ENCODE peak calls at places on chromosomes 16 and 17, in four cellular contexts. H, G, Z and L are unnamed samples. For H3K4me1, the result is how much of the 10 kb centered on the place peaks cover.

GRCh38 chr17:44363613-44364159 is at the start of gene FAM171A2:
- DNase-seq in G (peak), Z (no peak), H (no peak), L (peak)

GRCh38 chr17:64765191-64765889 is 103.2 kb upstream of the SMURF2 start:
- DNase-seq in Z (no peak), G (peak), H (no peak), L (no peak)

GRCh38 chr16:4664538-4665418 is 28.6 kb upstream of the NUDT16L1 start:
- DNase-seq in H (no peak), G (no peak), Z (peak), L (no peak)

GRCh38 chr17:72590382-72590781 is 469.6 kb downstream of the SOX9 start:
- DNase-seq in G (no peak), Z (peak), H (no peak), L (no peak)

GRCh38 chr16:10878644-10879498 is 1.9 kb downstream of the CIITA start:
- DNase-seq in Z (no peak), G (no peak), H (no peak), L (peak)

GRCh38 chr17:80169784-80170500 is at the start of gene CARD14:
- DNase-seq in H (no peak), G (no peak), Z (no peak), L (no peak)

GRCh38 chr17:34572483-34572882 is 6.9 kb upstream of the TMEM132E start:
- DNase-seq in G (no peak), Z (no peak), H (no peak), L (no peak)

GRCh38 chr17:38341035-38341721 is 2.6 kb downstream of the GPR179 start:
- DNase-seq in H (no peak), G (no peak), Z (peak), L (peak)

GRCh38 chr17:48484256-48484655 is 46.6 kb downstream of the HOXB1 start:
- DNase-seq in H (no peak), G (no peak), Z (no peak), L (no peak)

GRCh38 chr17:19705771-19706770 is 10.3 kb downstream of the SLC47A2 start:
- DNase-seq in H (no peak), Z (peak), G (no peak), L (no peak)

GRCh38 chr16:86355538-86355937 is 154.8 kb upstream of the FOXF1 start:
- DNase-seq in H (no peak), Z (no peak), G (no peak), L (no peak)

DNA sequence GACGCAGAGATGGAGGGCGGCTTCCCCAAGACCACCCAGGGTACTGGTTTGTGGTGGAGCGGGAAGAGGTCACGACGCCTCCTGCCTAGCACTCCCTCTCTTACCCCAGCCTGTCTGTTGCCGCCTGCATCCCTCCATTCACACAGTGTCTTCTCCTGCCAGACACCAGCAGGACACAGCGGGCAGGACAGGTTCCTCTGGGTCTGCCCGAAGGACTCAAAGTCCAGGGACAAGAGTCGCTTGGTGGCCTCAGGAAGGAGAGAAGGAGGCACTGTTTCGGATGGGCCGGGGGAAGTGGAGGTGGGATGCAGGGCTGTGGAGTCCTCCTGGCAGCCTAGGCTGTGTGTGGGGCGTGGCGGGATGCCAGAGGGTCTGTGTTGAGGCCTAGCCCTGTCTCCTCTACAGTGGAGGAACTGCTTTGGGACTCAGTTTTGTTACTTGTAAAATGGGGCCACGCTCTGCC is 19.6 kb upstream of the TNS4 start:
- DNase-seq in G (no peak), Z (no peak), H (no peak), L (no peak)
- H3K4me1 ChIP-seq in G (under half), Z (half or more), H (under half), L (under half)

GRCh38 chr17:50832267-50833227 is 2.8 kb upstream of the WFIKKN2 start:
- DNase-seq in H (no peak), G (no peak), Z (no peak), L (no peak)
- TF ChIP-seq CREB1 in H (no peak), G (no peak), Z (no peak), L (no peak)

GRCh38 chr17:31448467-31449077 is 57.1 kb downstream of the RAB11FIP4 start:
- DNase-seq in G (no peak), H (no peak), Z (no peak), L (no peak)
- TF ChIP-seq JUNB in G (no peak), H (no peak), Z (no peak), L (no peak)

GRCh38 chr17:17109231-17109630 is 67.0 kb downstream of the MPRIP start:
- DNase-seq in Z (no peak), H (no peak), G (no peak), L (no peak)

GRCh38 chr17:17108681-17109049 is 66.4 kb downstream of the MPRIP start:
- DNase-seq in Z (no peak), H (no peak), G (no peak), L (peak)

GRCh38 chr17:17109896-17110295 is 67.6 kb downstream of the MPRIP start:
- DNase-seq in Z (no peak), G (no peak), H (no peak), L (no peak)

GRCh38 chr17:17111401-17112393 is 69.4 kb downstream of the MPRIP start:
- DNase-seq in G (peak), H (no peak), Z (no peak), L (no peak)

GRCh38 chr17:17110520-17110919 is 68.3 kb downstream of the MPRIP start:
- DNase-seq in H (no peak), G (no peak), Z (no peak), L (no peak)
- H3K4me1 ChIP-seq in H (under half), G (under half), Z (under half), L (under half)

DNA sequence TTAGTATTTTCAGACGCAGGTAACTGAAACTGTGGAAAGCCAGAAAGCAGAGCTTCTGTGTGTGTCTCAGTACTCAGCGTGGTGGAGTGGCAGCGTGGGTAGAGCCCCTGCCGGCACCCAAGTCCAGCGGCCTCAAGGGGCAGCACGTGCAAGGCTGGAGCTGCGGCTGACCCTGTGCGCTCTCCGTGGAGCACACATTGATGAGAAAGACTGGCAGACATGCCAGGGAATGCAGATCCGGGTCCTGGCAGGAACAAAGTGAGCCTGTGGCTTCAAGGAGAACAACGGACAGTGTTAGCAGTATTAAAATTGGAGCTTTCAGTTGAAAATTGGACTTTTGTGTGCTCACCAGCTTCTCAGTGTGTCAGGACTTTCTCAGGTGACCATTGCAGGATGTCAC is 23.3 kb downstream of the ZC3H18 start:
- DNase-seq in G (no peak), Z (no peak), H (no peak), L (peak)
- TF ChIP-seq CREB1 in G (no peak), Z (no peak), H (no peak), L (no peak)